ENCODE peak calls at places on chromosome 9, in five cellular contexts. K is PC-9, P is HCT116, F is brain microvascular endothelial cell, M is spleen. T is an unnamed sample.

GRCh38 chr9:110125207-110125751 is 82.7 kb downstream of the C9orf152 start:
- DNase-seq in F (peak; percentile 94), M (peak; percentile 81), K (no peak), P (no peak), T (peak; percentile 89)

GRCh38 chr9:90883661-90884060 is 82.0 kb downstream of the SYK start:
- DNase-seq in K (no peak), P (no peak), M (no peak), F (no peak), T (no peak)

GRCh38 chr9:113261917-113262671 is 13.3 kb downstream of the CDC26 start:
- DNase-seq in F (no peak), P (no peak), M (no peak), K (no peak), T (no peak)

GRCh38 chr9:70420267-70421019 is 6.0 kb upstream of the KLF9 start:
- DNase-seq in F (peak; percentile 80), P (peak; percentile 42), M (peak; percentile 95), K (no peak), T (no peak)

GRCh38 chr9:117547321-117547720 is 132.5 kb upstream of the ASTN2 start:
- DNase-seq in F (no peak), P (no peak), K (no peak), M (no peak), T (no peak)

GRCh38 chr9:4207881-4208615 is 91.8 kb downstream of the GLIS3 start:
- DNase-seq in K (no peak), M (no peak), F (peak; percentile 63), P (no peak), T (no peak)

GRCh38 chr9:14526504-14526903 is 166.7 kb downstream of the ZDHHC21 start:
- DNase-seq in P (no peak), K (no peak), F (no peak), M (no peak), T (no peak)

GRCh38 chr9:110578575-110578895 is 1.0 kb downstream of the SVEP1 start:
- DNase-seq in K (no peak), P (no peak), M (no peak), F (no peak), T (no peak)

GRCh38 chr9:90365646-90366045 is 277.0 kb downstream of the DIRAS2 start:
- DNase-seq in P (no peak), K (no peak), M (no peak), F (no peak), T (no peak)

GRCh38 chr9:89391585-89391984 is 73.3 kb downstream of the SECISBP2 start:
- DNase-seq in P (no peak), M (no peak), F (no peak), K (no peak), T (peak; percentile 3)

GRCh38 chr9:800561-800960 is 40.9 kb upstream of the DMRT1 start:
- DNase-seq in F (no peak), K (no peak), M (no peak), P (no peak), T (no peak)

GRCh38 chr9:138105123-138105415 is 227.5 kb downstream of the CACNA1B start:
- DNase-seq in P (no peak), M (no peak), K (no peak), F (no peak), T (no peak)

GRCh38 chr9:81685763-81686613 is 3.4 kb downstream of the TLE1 start:
- DNase-seq in M (no peak), K (peak; percentile 85), F (peak; percentile 27), P (no peak), T (no peak)
- H3K27ac ChIP-seq in M (peak overlapping the region; percentile 89), K (peak overlapping the region; percentile 58), F (no peak overlapping the region), P (no peak overlapping the region), T (no peak overlapping the region)

GRCh38 chr9:119458068-119458467 is 88.8 kb upstream of the BRINP1 start:
- DNase-seq in M (no peak), P (no peak), K (no peak), F (no peak), T (no peak)
- TF ChIP-seq CTCF in M (no peak), P (no peak), K (no peak), F (no peak), T (no peak)

GRCh38 chr9:76835571-76836283 is 70.2 kb downstream of the PRUNE2 start:
- DNase-seq in P (no peak), F (peak; percentile 38), M (no peak), K (no peak), T (peak; percentile 66)
- H3K4me3 ChIP-seq in P (no peak overlapping the region), F (no peak overlapping the region), M (no peak overlapping the region), K (no peak overlapping the region), T (no peak overlapping the region)

GRCh38 chr9:19493845-19494244 is 85.0 kb downstream of the ACER2 start:
- DNase-seq in M (no peak), F (no peak), K (no peak), P (no peak), T (no peak)

GRCh38 chr9:19493174-19493811 is 84.5 kb downstream of the ACER2 start:
- DNase-seq in K (no peak), M (no peak), F (peak; percentile 44), P (peak; percentile 33), T (peak; percentile 29)

GRCh38 chr9:19495186-19496028 is 86.6 kb downstream of the ACER2 start:
- DNase-seq in F (no peak), K (no peak), M (no peak), P (no peak), T (no peak)

GRCh38 chr9:19490269-19490668 is 81.5 kb downstream of the ACER2 start:
- DNase-seq in M (no peak), K (no peak), F (no peak), P (no peak), T (no peak)

GRCh38 chr9:19492775-19493173 is 84.0 kb downstream of the ACER2 start:
- DNase-seq in F (no peak), K (no peak), P (no peak), M (no peak), T (no peak)
- H3K27ac ChIP-seq in F (no peak overlapping the region), K (no peak overlapping the region), P (no peak overlapping the region), M (no peak overlapping the region), T (no peak overlapping the region)

DNA sequence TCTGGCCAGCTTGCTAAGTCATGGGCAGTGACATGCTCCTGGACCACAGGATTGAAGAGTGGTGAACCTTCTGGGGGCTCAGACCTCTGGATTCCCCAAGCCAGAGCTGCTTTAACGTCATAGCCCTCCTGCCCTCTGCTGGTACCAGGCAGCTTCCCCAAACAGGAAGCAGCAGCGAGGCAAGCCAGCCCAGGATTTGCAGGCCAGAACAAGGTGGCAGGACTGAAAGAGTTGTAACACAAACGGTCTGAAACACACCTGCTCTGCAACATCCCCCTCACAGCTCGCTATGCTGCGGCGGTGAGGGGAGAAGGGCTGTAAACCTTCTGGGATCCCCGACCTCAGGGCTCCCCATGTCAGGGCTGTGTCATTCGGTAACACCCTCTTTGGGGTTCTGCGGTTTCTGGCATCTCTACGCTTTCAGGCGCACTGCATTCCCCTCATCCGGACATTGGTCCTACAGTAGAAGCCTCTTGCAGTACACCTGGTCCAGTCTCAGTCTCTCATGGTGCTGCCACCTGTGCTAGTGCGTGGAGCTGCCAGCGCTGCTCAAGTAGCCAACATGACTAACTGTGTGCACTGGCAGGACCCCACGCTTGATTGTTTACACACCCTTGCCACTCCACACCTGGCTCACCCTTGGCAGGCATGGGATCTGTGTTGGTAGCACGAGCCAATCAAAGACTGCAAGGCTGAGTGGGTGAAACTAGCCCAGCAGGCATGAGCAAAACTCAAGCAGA is 893.3 kb downstream of the PTPRD start:
- DNase-seq in M (peak; percentile 47), P (no peak), K (no peak), F (no peak), T (no peak)
- TF ChIP-seq CTCF in M (no peak), P (no peak), K (no peak), F (no peak), T (no peak)

GRCh38 chr9:125750656-125751035 is 3.5 kb downstream of the PBX3 start:
- DNase-seq in M (no peak), F (no peak), K (no peak), P (no peak), T (no peak)
- H3K4me3 ChIP-seq in M (no peak overlapping the region), F (no peak overlapping the region), K (no peak overlapping the region), P (no peak overlapping the region), T (peak overlapping the region; percentile 91)

DNA sequence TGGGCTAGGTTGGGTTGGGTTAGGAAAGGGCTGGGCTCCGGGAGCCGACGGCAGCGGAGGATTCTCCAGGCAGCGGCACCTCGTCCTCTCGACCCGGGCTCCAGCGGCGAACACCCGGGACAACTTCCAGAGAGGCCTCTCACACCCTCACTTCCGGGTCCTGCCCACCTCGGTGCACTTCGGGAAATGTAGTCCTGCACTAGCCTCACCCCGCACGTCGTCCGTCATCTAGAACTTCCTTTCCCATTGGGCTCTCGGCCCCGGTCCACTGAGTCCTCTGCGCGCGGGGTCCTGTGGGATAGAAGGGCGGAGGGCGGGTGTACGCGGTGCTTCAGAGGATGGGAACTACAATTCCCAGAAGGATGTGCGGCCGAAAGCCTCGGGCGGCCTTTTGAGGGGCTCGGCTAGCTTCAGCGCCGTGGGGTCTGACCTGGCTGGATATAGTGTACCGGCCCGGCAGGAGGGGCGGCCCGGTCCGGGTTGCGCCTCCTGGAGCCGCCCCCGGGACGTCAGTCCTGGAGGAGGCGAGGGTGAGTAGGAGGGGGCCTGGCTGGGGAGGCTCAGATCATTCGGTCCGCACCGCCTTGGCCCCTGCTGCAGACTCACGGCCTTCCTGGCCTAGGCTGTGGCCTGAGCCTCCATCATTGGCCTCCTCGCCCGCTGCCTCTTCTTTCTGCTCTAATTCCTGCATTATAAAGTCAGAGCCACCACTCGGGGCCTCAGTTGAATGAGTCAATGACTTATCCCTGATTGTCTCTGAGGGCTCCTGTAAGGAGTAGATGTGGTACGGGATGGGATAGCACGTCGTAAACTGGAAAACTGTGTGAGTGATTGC is at the start of the genes ERP44 and INVS:
- DNase-seq in M (peak; percentile 99), P (peak; percentile 97), F (peak; percentile 99), K (peak; percentile 97), T (peak; percentile 96)
- H3K27ac ChIP-seq in M (peak within 1 kb of the TSS; percentile 95), P (peak within 1 kb of the TSS; percentile 73), F (peak within 1 kb of the TSS; percentile 68), K (peak within 1 kb of the TSS; percentile 94), T (peak within 1 kb of the TSS; percentile 92)

GRCh38 chr9:135987838-135988404 is 26.7 kb upstream of the UBAC1 start:
- DNase-seq in K (no peak), P (no peak), F (no peak), M (no peak), T (no peak)

GRCh38 chr9:135990468-135991429 is 29.6 kb upstream of the UBAC1 start:
- DNase-seq in P (peak; percentile 79), F (no peak), K (no peak), M (peak; percentile 86), T (peak; percentile 53)

GRCh38 chr9:135989722-135990467 is 28.7 kb upstream of the UBAC1 start:
- DNase-seq in M (peak; percentile 87), F (no peak), K (no peak), P (no peak), T (no peak)

GRCh38 chr9:135988493-135988892 is 27.3 kb upstream of the UBAC1 start:
- DNase-seq in K (no peak), F (no peak), M (no peak), P (no peak), T (no peak)

GRCh38 chr9:135989157-135989556 is 28.0 kb upstream of the UBAC1 start:
- DNase-seq in P (no peak), K (no peak), M (no peak), F (no peak), T (no peak)
- TF ChIP-seq CTCF in P (no peak), K (no peak), M (no peak), F (peak; percentile 13), T (no peak)

T was measured in AG04450.